ENCODE peak calls at places on chromosomes 4 and X, in four cellular contexts. One of them, this sample, is unnamed. For H3K36me3, the result is how much of the 10 kb centered on the place peaks cover.

GRCh38 chr4:169115897-169116254 is 105.8 kb upstream of the CBR4 start:
- DNase-seq in PC-9: peak
- DNase-seq in A673: peak
- DNase-seq in heart right ventricle: no peak
- DNase-seq in this sample: no peak

GRCh38 chr4:115844180-115844579 is 730.8 kb upstream of the NDST4 start:
- DNase-seq in PC-9: no peak
- DNase-seq in A673: no peak
- DNase-seq in heart right ventricle: no peak
- DNase-seq in this sample: no peak

GRCh38 chrX:373641-374471 is 12.9 kb downstream of the PPP2R3B start:
- DNase-seq in PC-9: no peak
- DNase-seq in A673: peak
- DNase-seq in heart right ventricle: no peak
- DNase-seq in this sample: peak

GRCh38 chr4:98181815-98182214 is 38.5 kb upstream of the STPG2 start:
- DNase-seq in PC-9: no peak
- DNase-seq in A673: peak
- DNase-seq in heart right ventricle: no peak
- DNase-seq in this sample: no peak

GRCh38 chrX:84044051-84044450 is 143.9 kb downstream of the RPS6KA6 start:
- DNase-seq in PC-9: no peak
- DNase-seq in A673: no peak
- DNase-seq in heart right ventricle: no peak
- DNase-seq in this sample: no peak

GRCh38 chrX:49002091-49002935 is at the start of gene GRIPAP1:
- DNase-seq in PC-9: peak
- DNase-seq in A673: peak
- DNase-seq in heart right ventricle: peak
- DNase-seq in this sample: peak

GRCh38 chr4:1691737-1692373 is 7.7 kb upstream of the FAM53A start:
- DNase-seq in PC-9: no peak
- DNase-seq in A673: no peak
- DNase-seq in heart right ventricle: no peak
- DNase-seq in this sample: no peak

GRCh38 chr4:8759987-8760386 is 111.7 kb downstream of the HMX1 start:
- DNase-seq in PC-9: no peak
- DNase-seq in A673: no peak
- DNase-seq in heart right ventricle: no peak
- DNase-seq in this sample: no peak

GRCh38 chr4:14254806-14255445 is 627.4 kb upstream of the BOD1L1 start:
- DNase-seq in PC-9: no peak
- DNase-seq in A673: no peak
- DNase-seq in heart right ventricle: no peak
- DNase-seq in this sample: no peak

GRCh38 chr4:149785686-149786431 is 29.8 kb downstream of the IQCM start:
- DNase-seq in PC-9: no peak
- DNase-seq in A673: no peak
- DNase-seq in heart right ventricle: no peak
- DNase-seq in this sample: no peak

GRCh38 chrX:48945517-48946348 is 11.7 kb downstream of the OTUD5 start:
- DNase-seq in PC-9: no peak
- DNase-seq in A673: peak
- DNase-seq in heart right ventricle: peak
- DNase-seq in this sample: peak

GRCh38 chrX:107748490-107748889 is 27.1 kb downstream of the TSC22D3 start:
- DNase-seq in PC-9: no peak
- DNase-seq in A673: no peak
- DNase-seq in heart right ventricle: no peak
- DNase-seq in this sample: no peak

GRCh38 chr4:1047106-1047975 is 35.9 kb downstream of the FGFRL1 start:
- DNase-seq in PC-9: no peak
- DNase-seq in A673: no peak
- DNase-seq in heart right ventricle: no peak
- DNase-seq in this sample: no peak

DNA sequence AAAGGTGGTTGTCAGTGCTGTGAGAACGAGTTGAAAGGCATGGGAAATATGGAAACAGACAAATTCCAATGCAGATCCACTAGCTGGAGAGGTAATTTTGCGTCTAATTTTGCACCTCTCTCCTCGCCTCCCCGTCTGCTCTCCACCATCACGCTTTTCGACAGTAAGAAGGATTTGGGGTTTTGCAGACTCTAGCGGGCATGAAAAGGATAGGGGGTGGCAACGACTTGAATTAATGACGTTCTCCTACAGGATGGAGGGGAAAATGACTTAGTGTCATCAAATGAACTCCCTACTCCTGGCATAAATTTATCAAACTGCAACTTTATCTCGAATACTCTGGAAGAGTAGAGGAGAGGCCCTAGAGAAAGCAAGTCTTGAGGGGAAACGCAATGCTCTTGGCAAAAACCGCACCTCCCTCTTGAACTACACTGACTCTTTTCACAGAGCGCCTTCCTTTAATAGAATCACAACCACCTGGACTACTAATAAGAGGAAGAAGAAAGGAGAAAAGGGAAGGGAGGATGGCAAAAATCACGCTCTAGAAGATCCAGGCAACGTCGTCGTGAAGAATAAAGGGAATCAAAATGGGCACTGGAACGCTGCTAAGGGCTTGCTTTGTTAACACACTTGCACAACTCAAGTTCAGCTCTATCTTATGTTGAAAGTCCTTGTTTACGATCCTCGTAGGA is 876 bp upstream of the SLITRK2 start:
- DNase-seq in PC-9: no peak
- DNase-seq in A673: no peak
- DNase-seq in heart right ventricle: no peak
- DNase-seq in this sample: no peak
- TF ChIP-seq CTCF in PC-9: no peak
- TF ChIP-seq CTCF in A673: no peak
- TF ChIP-seq CTCF in heart right ventricle: no peak
- TF ChIP-seq CTCF in this sample: no peak

GRCh38 chrX:54246866-54247265 is 63.8 kb upstream of the FAM120C start:
- DNase-seq in PC-9: no peak
- DNase-seq in A673: no peak
- DNase-seq in heart right ventricle: no peak
- DNase-seq in this sample: no peak
- H3K27ac ChIP-seq in PC-9: no peak
- H3K27ac ChIP-seq in A673: no peak
- H3K27ac ChIP-seq in heart right ventricle: no peak
- H3K27ac ChIP-seq in this sample: no peak

GRCh38 chrX:19360903-19361302 is 17.2 kb downstream of the PDHA1 start:
- DNase-seq in PC-9: no peak
- DNase-seq in A673: no peak
- DNase-seq in heart right ventricle: no peak
- DNase-seq in this sample: no peak
- H3K36me3 ChIP-seq in PC-9: under half
- H3K36me3 ChIP-seq in A673: under half
- H3K36me3 ChIP-seq in heart right ventricle: half or more
- H3K36me3 ChIP-seq in this sample: half or more

DNA sequence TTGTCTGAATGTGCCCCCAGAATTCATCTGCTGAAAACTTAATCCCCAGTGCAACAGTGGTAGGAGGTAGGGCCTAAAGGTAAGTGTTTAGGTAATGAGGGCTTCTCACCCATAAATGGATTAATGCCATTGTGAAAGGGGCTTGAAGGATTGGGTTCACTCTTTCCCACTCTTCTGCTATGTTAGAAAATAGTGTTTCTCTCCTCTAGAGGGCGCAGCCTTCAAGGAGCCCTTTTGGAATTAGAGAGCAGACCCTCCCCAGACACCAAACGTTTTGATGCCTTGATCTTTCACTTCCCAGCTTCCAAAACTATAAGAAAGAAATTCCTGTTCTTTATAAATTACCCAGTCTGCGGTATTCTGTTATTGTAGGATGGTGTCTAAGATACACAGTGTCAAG is 706.4 kb downstream of the SMARCA1 start:
- DNase-seq in PC-9: no peak
- DNase-seq in A673: peak
- DNase-seq in heart right ventricle: no peak
- DNase-seq in this sample: no peak
- TF ChIP-seq CTCF in PC-9: peak
- TF ChIP-seq CTCF in A673: peak
- TF ChIP-seq CTCF in heart right ventricle: peak
- TF ChIP-seq CTCF in this sample: no peak